ENCODE peak calls at places on chromosomes 1 and 21, in eight cellular contexts. One of them, this sample, is unnamed.

GRCh38 chr1:206041640-206042039 is 11.3 kb upstream of the RHEX start:
- DNase-seq in fibroblast of lung: no peak
- DNase-seq in mesendoderm: peak; percentile 79
- DNase-seq in left lung: no peak
- DNase-seq in iPS DF 6.9: no peak
- DNase-seq in CD8-positive, alpha-beta T cell: no peak
- DNase-seq in mammary epithelial cell: peak; percentile 58
- DNase-seq in colonic mucosa: peak; percentile 17
- DNase-seq in this sample: no peak

GRCh38 chr1:59266180-59266926 is 30.5 kb upstream of the FGGY start:
- DNase-seq in fibroblast of lung: no peak
- DNase-seq in mesendoderm: no peak
- DNase-seq in left lung: no peak
- DNase-seq in iPS DF 6.9: no peak
- DNase-seq in CD8-positive, alpha-beta T cell: no peak
- DNase-seq in mammary epithelial cell: no peak
- DNase-seq in colonic mucosa: no peak
- DNase-seq in this sample: no peak

GRCh38 chr1:206581571-206581981 is 30.7 kb downstream of the EIF2D start:
- DNase-seq in mammary epithelial cell: no peak
- DNase-seq in iPS DF 6.9: no peak
- DNase-seq in fibroblast of lung: no peak
- DNase-seq in mesendoderm: no peak
- DNase-seq in CD8-positive, alpha-beta T cell: peak; percentile 52
- DNase-seq in colonic mucosa: no peak
- DNase-seq in left lung: peak; percentile 81
- DNase-seq in this sample: no peak

GRCh38 chr1:171794085-171794484 is 12.6 kb downstream of the METTL13 start:
- DNase-seq in mammary epithelial cell: peak; percentile 92
- DNase-seq in CD8-positive, alpha-beta T cell: no peak
- DNase-seq in fibroblast of lung: no peak
- DNase-seq in mesendoderm: no peak
- DNase-seq in iPS DF 6.9: no peak
- DNase-seq in colonic mucosa: no peak
- DNase-seq in left lung: no peak
- DNase-seq in this sample: no peak

GRCh38 chr1:34926894-34927293 is 2.6 kb downstream of the DLGAP3 start:
- DNase-seq in mesendoderm: peak; percentile 21
- DNase-seq in iPS DF 6.9: no peak
- DNase-seq in left lung: no peak
- DNase-seq in fibroblast of lung: no peak
- DNase-seq in colonic mucosa: peak; percentile 1
- DNase-seq in CD8-positive, alpha-beta T cell: no peak
- DNase-seq in mammary epithelial cell: no peak
- DNase-seq in this sample: no peak

GRCh38 chr1:109499661-109500536 is 6.0 kb downstream of the CYB561D1 start:
- DNase-seq in iPS DF 6.9: no peak
- DNase-seq in CD8-positive, alpha-beta T cell: peak; percentile 37
- DNase-seq in mesendoderm: peak; percentile 81
- DNase-seq in left lung: no peak
- DNase-seq in colonic mucosa: peak; percentile 78
- DNase-seq in fibroblast of lung: peak; percentile 38
- DNase-seq in mammary epithelial cell: peak; percentile 34
- DNase-seq in this sample: no peak

GRCh38 chr1:39981385-39981784 is 26.4 kb downstream of the MFSD2A start:
- DNase-seq in mammary epithelial cell: no peak
- DNase-seq in iPS DF 6.9: no peak
- DNase-seq in CD8-positive, alpha-beta T cell: no peak
- DNase-seq in mesendoderm: no peak
- DNase-seq in fibroblast of lung: no peak
- DNase-seq in left lung: no peak
- DNase-seq in colonic mucosa: no peak
- DNase-seq in this sample: no peak

GRCh38 chr1:172394811-172395210 is 25.7 kb upstream of the C1orf105 start:
- DNase-seq in left lung: no peak
- DNase-seq in CD8-positive, alpha-beta T cell: no peak
- DNase-seq in fibroblast of lung: no peak
- DNase-seq in mammary epithelial cell: no peak
- DNase-seq in mesendoderm: no peak
- DNase-seq in colonic mucosa: no peak
- DNase-seq in iPS DF 6.9: no peak
- DNase-seq in this sample: no peak

GRCh38 chr1:17377325-17377953 is 5.4 kb downstream of the PADI6 start:
- DNase-seq in mesendoderm: peak; percentile 93
- DNase-seq in colonic mucosa: no peak
- DNase-seq in CD8-positive, alpha-beta T cell: no peak
- DNase-seq in mammary epithelial cell: peak; percentile 11
- DNase-seq in left lung: no peak
- DNase-seq in fibroblast of lung: no peak
- DNase-seq in iPS DF 6.9: peak; percentile 64
- DNase-seq in this sample: no peak

GRCh38 chr1:202135221-202135721 is 9.3 kb downstream of the ARL8A start:
- DNase-seq in mesendoderm: peak; percentile 80
- DNase-seq in iPS DF 6.9: peak; percentile 50
- DNase-seq in colonic mucosa: peak; percentile 61
- DNase-seq in mammary epithelial cell: peak; percentile 39
- DNase-seq in left lung: no peak
- DNase-seq in fibroblast of lung: peak; percentile 63
- DNase-seq in CD8-positive, alpha-beta T cell: no peak
- DNase-seq in this sample: no peak

GRCh38 chr1:15158506-15159165 is 5.1 kb downstream of the TMEM51 start:
- DNase-seq in fibroblast of lung: peak; percentile 73
- DNase-seq in left lung: no peak
- DNase-seq in CD8-positive, alpha-beta T cell: no peak
- DNase-seq in iPS DF 6.9: no peak
- DNase-seq in mesendoderm: no peak
- DNase-seq in mammary epithelial cell: peak; percentile 65
- DNase-seq in colonic mucosa: no peak
- DNase-seq in this sample: no peak

GRCh38 chr1:183822081-183822611 is 17.2 kb downstream of the RGL1 start:
- DNase-seq in CD8-positive, alpha-beta T cell: no peak
- DNase-seq in mammary epithelial cell: no peak
- DNase-seq in mesendoderm: no peak
- DNase-seq in left lung: no peak
- DNase-seq in colonic mucosa: no peak
- DNase-seq in iPS DF 6.9: no peak
- DNase-seq in fibroblast of lung: no peak
- DNase-seq in this sample: peak; percentile 52

GRCh38 chr1:231523816-231524215 is 4.7 kb upstream of the TSNAX start:
- DNase-seq in fibroblast of lung: peak; percentile 8
- DNase-seq in CD8-positive, alpha-beta T cell: no peak
- DNase-seq in mammary epithelial cell: no peak
- DNase-seq in left lung: no peak
- DNase-seq in colonic mucosa: no peak
- DNase-seq in iPS DF 6.9: no peak
- DNase-seq in mesendoderm: no peak
- DNase-seq in this sample: no peak

GRCh38 chr1:159746676-159747075 is 32.3 kb upstream of the CRP start:
- DNase-seq in colonic mucosa: no peak
- DNase-seq in iPS DF 6.9: no peak
- DNase-seq in left lung: no peak
- DNase-seq in mesendoderm: no peak
- DNase-seq in mammary epithelial cell: no peak
- DNase-seq in CD8-positive, alpha-beta T cell: no peak
- DNase-seq in fibroblast of lung: no peak
- DNase-seq in this sample: no peak

GRCh38 chr21:35178812-35179211 is 129.7 kb upstream of the RUNX1 start:
- DNase-seq in CD8-positive, alpha-beta T cell: no peak
- DNase-seq in colonic mucosa: no peak
- DNase-seq in fibroblast of lung: peak; percentile 38
- DNase-seq in left lung: no peak
- DNase-seq in mammary epithelial cell: peak; percentile 92
- DNase-seq in mesendoderm: no peak
- DNase-seq in iPS DF 6.9: no peak
- DNase-seq in this sample: no peak

GRCh38 chr1:50830621-50831020 is 129.4 kb downstream of the FAF1 start:
- DNase-seq in fibroblast of lung: no peak
- DNase-seq in CD8-positive, alpha-beta T cell: no peak
- DNase-seq in mammary epithelial cell: no peak
- DNase-seq in iPS DF 6.9: no peak
- DNase-seq in left lung: no peak
- DNase-seq in colonic mucosa: no peak
- DNase-seq in mesendoderm: no peak
- DNase-seq in this sample: no peak

GRCh38 chr1:177945943-177946650 is 23.8 kb downstream of the SEC16B start:
- DNase-seq in mammary epithelial cell: peak; percentile 72
- DNase-seq in CD8-positive, alpha-beta T cell: no peak
- DNase-seq in left lung: no peak
- DNase-seq in fibroblast of lung: peak; percentile 70
- DNase-seq in iPS DF 6.9: peak; percentile 54
- DNase-seq in colonic mucosa: peak; percentile 63
- DNase-seq in mesendoderm: peak; percentile 79
- DNase-seq in this sample: no peak

DNA sequence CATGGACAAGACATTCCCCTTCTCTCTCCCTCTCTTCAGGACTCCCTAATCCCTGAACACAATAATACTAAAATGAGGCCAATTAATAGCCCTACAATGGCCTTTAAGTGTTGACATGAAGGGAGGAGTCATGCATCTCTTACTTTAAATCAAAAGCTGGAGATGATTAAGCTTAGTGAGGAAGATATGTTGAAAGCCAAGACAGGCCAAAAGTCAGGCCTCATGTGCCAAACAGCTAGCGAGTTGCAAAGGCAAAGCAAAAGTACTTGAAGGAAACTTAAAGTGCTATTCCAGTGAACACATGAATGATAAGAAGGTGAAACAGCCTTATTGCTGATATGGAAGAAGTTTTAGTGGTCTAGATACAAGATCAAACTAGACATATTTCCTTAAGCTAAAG is 49.5 kb upstream of the CD46 start:
- DNase-seq in fibroblast of lung: no peak
- DNase-seq in mammary epithelial cell: no peak
- DNase-seq in left lung: no peak
- DNase-seq in colonic mucosa: no peak
- DNase-seq in mesendoderm: no peak
- DNase-seq in iPS DF 6.9: no peak
- DNase-seq in CD8-positive, alpha-beta T cell: no peak
- DNase-seq in this sample: no peak
- H3K27ac ChIP-seq in fibroblast of lung: no peak overlapping the region
- H3K27ac ChIP-seq in mammary epithelial cell: no peak overlapping the region
- H3K27ac ChIP-seq in left lung: no peak overlapping the region
- H3K27ac ChIP-seq in colonic mucosa: no peak overlapping the region
- H3K27ac ChIP-seq in mesendoderm: no peak overlapping the region
- H3K27ac ChIP-seq in iPS DF 6.9: no peak overlapping the region
- H3K27ac ChIP-seq in CD8-positive, alpha-beta T cell: no peak overlapping the region
- H3K27ac ChIP-seq in this sample: no peak overlapping the region

GRCh38 chr1:155976062-155976912 is 2.1 kb downstream of the ARHGEF2 start:
- DNase-seq in fibroblast of lung: peak; percentile 89
- DNase-seq in mammary epithelial cell: peak; percentile 55
- DNase-seq in colonic mucosa: peak; percentile 73
- DNase-seq in CD8-positive, alpha-beta T cell: peak; percentile 38
- DNase-seq in iPS DF 6.9: no peak
- DNase-seq in left lung: peak; percentile 75
- DNase-seq in mesendoderm: peak; percentile 93
- DNase-seq in this sample: peak; percentile 91

GRCh38 chr1:155975375-155976061 is 2.8 kb downstream of the ARHGEF2 start:
- DNase-seq in left lung: no peak
- DNase-seq in iPS DF 6.9: no peak
- DNase-seq in mammary epithelial cell: no peak
- DNase-seq in fibroblast of lung: no peak
- DNase-seq in mesendoderm: no peak
- DNase-seq in CD8-positive, alpha-beta T cell: no peak
- DNase-seq in colonic mucosa: no peak
- DNase-seq in this sample: no peak

GRCh38 chr1:155977607-155978324 is 581 bp downstream of the ARHGEF2 start:
- DNase-seq in fibroblast of lung: no peak
- DNase-seq in iPS DF 6.9: no peak
- DNase-seq in left lung: no peak
- DNase-seq in mesendoderm: peak; percentile 76
- DNase-seq in mammary epithelial cell: peak; percentile 58
- DNase-seq in colonic mucosa: peak; percentile 53
- DNase-seq in CD8-positive, alpha-beta T cell: no peak
- DNase-seq in this sample: no peak

GRCh38 chr1:155978325-155978972 is at the start of gene ARHGEF2:
- DNase-seq in CD8-positive, alpha-beta T cell: peak; percentile 46
- DNase-seq in fibroblast of lung: peak; percentile 67
- DNase-seq in iPS DF 6.9: peak; percentile 77
- DNase-seq in left lung: peak; percentile 91
- DNase-seq in colonic mucosa: peak; percentile 92
- DNase-seq in mammary epithelial cell: peak; percentile 68
- DNase-seq in mesendoderm: peak; percentile 95
- DNase-seq in this sample: peak; percentile 94

GRCh38 chr1:155976913-155977606 is 1.3 kb downstream of the ARHGEF2 start:
- DNase-seq in left lung: no peak
- DNase-seq in CD8-positive, alpha-beta T cell: no peak
- DNase-seq in mammary epithelial cell: peak; percentile 54
- DNase-seq in fibroblast of lung: no peak
- DNase-seq in mesendoderm: no peak
- DNase-seq in colonic mucosa: no peak
- DNase-seq in iPS DF 6.9: no peak
- DNase-seq in this sample: no peak
- H3K4me1 ChIP-seq in left lung: peaks cover 80% of the 10 kb centered on the region
- H3K4me1 ChIP-seq in CD8-positive, alpha-beta T cell: peaks cover 72% of the 10 kb centered on the region
- H3K4me1 ChIP-seq in mammary epithelial cell: peaks cover 64% of the 10 kb centered on the region
- H3K4me1 ChIP-seq in fibroblast of lung: peaks cover 34% of the 10 kb centered on the region
- H3K4me1 ChIP-seq in mesendoderm: peaks cover 20% of the 10 kb centered on the region
- H3K4me1 ChIP-seq in colonic mucosa: peaks cover 4% of the 10 kb centered on the region
- H3K4me1 ChIP-seq in iPS DF 6.9: peaks cover 17% of the 10 kb centered on the region
- H3K4me1 ChIP-seq in this sample: peaks cover 5% of the 10 kb centered on the region

GRCh38 chr1:117760069-117760468 is 154.2 kb downstream of the TENT5C start:
- DNase-seq in left lung: no peak
- DNase-seq in mesendoderm: no peak
- DNase-seq in iPS DF 6.9: no peak
- DNase-seq in mammary epithelial cell: peak; percentile 28
- DNase-seq in fibroblast of lung: no peak
- DNase-seq in CD8-positive, alpha-beta T cell: no peak
- DNase-seq in colonic mucosa: no peak
- DNase-seq in this sample: no peak
- H3K27me3 ChIP-seq in left lung: no peaks in the 10 kb centered on the region
- H3K27me3 ChIP-seq in mesendoderm: no peaks in the 10 kb centered on the region
- H3K27me3 ChIP-seq in iPS DF 6.9: no peaks in the 10 kb centered on the region
- H3K27me3 ChIP-seq in mammary epithelial cell: no peaks in the 10 kb centered on the region
- H3K27me3 ChIP-seq in fibroblast of lung: no peaks in the 10 kb centered on the region
- H3K27me3 ChIP-seq in CD8-positive, alpha-beta T cell: no peaks in the 10 kb centered on the region
- H3K27me3 ChIP-seq in colonic mucosa: no peaks in the 10 kb centered on the region
- H3K27me3 ChIP-seq in this sample: no peaks in the 10 kb centered on the region

GRCh38 chr21:44575307-44576024 is 1.9 kb downstream of the KRTAP10-4 start:
- DNase-seq in fibroblast of lung: no peak
- DNase-seq in mammary epithelial cell: no peak
- DNase-seq in CD8-positive, alpha-beta T cell: no peak
- DNase-seq in colonic mucosa: no peak
- DNase-seq in iPS DF 6.9: no peak
- DNase-seq in mesendoderm: no peak
- DNase-seq in left lung: no peak
- DNase-seq in this sample: peak; percentile 65
- H3K27ac ChIP-seq in fibroblast of lung: no peak overlapping the region
- H3K27ac ChIP-seq in mammary epithelial cell: no peak overlapping the region
- H3K27ac ChIP-seq in CD8-positive, alpha-beta T cell: no peak overlapping the region
- H3K27ac ChIP-seq in colonic mucosa: no peak overlapping the region
- H3K27ac ChIP-seq in iPS DF 6.9: no peak overlapping the region
- H3K27ac ChIP-seq in mesendoderm: no peak overlapping the region
- H3K27ac ChIP-seq in left lung: no peak overlapping the region
- H3K27ac ChIP-seq in this sample: no peak overlapping the region

This sample was measured in aorta.